ENCODE peak calls at places on chromosomes 12 and 14, in four cellular contexts. One of them, this sample, is unnamed.

GRCh38 chr14:79201545-79202247 is 1009.6 kb downstream of the DIO2 start:
- DNase-seq in ovary: no peak
- DNase-seq in H1: no peak
- DNase-seq in A549: no peak
- DNase-seq in this sample: no peak

GRCh38 chr14:50944647-50945413 is 547 bp upstream of the PYGL start:
- DNase-seq in A549: peak; percentile 75
- DNase-seq in ovary: no peak
- DNase-seq in H1: no peak
- DNase-seq in this sample: peak; percentile 75

GRCh38 chr12:106766393-106766826 is 8.1 kb upstream of the RIC8B start:
- DNase-seq in ovary: peak; percentile 90
- DNase-seq in A549: no peak
- DNase-seq in H1: no peak
- DNase-seq in this sample: peak; percentile 63

GRCh38 chr14:43647302-43647701 is 859.8 kb downstream of the FSCB start:
- DNase-seq in ovary: no peak
- DNase-seq in A549: peak; percentile 4
- DNase-seq in H1: peak; percentile 7
- DNase-seq in this sample: no peak

GRCh38 chr12:63151061-63151897 is at the start of gene AVPR1A:
- DNase-seq in H1: no peak
- DNase-seq in ovary: no peak
- DNase-seq in A549: peak; percentile 6
- DNase-seq in this sample: peak; percentile 16

GRCh38 chr12:5556033-5556614 is 124.2 kb downstream of the NTF3 start:
- DNase-seq in H1: no peak
- DNase-seq in ovary: no peak
- DNase-seq in A549: peak; percentile 10
- DNase-seq in this sample: no peak

GRCh38 chr12:118981285-118982201 is at the start of gene SRRM4:
- DNase-seq in ovary: no peak
- DNase-seq in A549: no peak
- DNase-seq in H1: peak; percentile 73
- DNase-seq in this sample: peak; percentile 2

GRCh38 chr14:35944847-35945246 is 118.7 kb downstream of the BRMS1L start:
- DNase-seq in ovary: no peak
- DNase-seq in H1: peak; percentile 21
- DNase-seq in A549: peak; percentile 56
- DNase-seq in this sample: no peak

GRCh38 chr14:45253754-45254300 is 825 bp upstream of the MIS18BP1 start:
- DNase-seq in ovary: peak; percentile 30
- DNase-seq in A549: peak; percentile 52
- DNase-seq in H1: no peak
- DNase-seq in this sample: peak; percentile 59

GRCh38 chr14:41950428-41950827 is 343.8 kb downstream of the LRFN5 start:
- DNase-seq in A549: no peak
- DNase-seq in ovary: no peak
- DNase-seq in H1: no peak
- DNase-seq in this sample: no peak

GRCh38 chr12:75814856-75815754 is 216.5 kb downstream of the PHLDA1 start:
- DNase-seq in H1: no peak
- DNase-seq in A549: peak; percentile 73
- DNase-seq in ovary: no peak
- DNase-seq in this sample: peak; percentile 47

GRCh38 chr12:62259311-62259992 is 752 bp upstream of the USP15 start:
- DNase-seq in H1: no peak
- DNase-seq in ovary: no peak
- DNase-seq in A549: peak; percentile 21
- DNase-seq in this sample: no peak

GRCh38 chr14:90344920-90345557 is 13.3 kb upstream of the NRDE2 start:
- DNase-seq in ovary: no peak
- DNase-seq in H1: no peak
- DNase-seq in A549: no peak
- DNase-seq in this sample: no peak

GRCh38 chr12:29921307-29921706 is 137.6 kb upstream of the TMTC1 start:
- DNase-seq in ovary: no peak
- DNase-seq in A549: no peak
- DNase-seq in H1: no peak
- DNase-seq in this sample: no peak

GRCh38 chr12:67727652-67728295 is 79.2 kb downstream of the DYRK2 start:
- DNase-seq in H1: no peak
- DNase-seq in A549: no peak
- DNase-seq in ovary: no peak
- DNase-seq in this sample: no peak

GRCh38 chr12:119783787-119784186 is 93.3 kb downstream of the CIT start:
- DNase-seq in A549: no peak
- DNase-seq in H1: no peak
- DNase-seq in ovary: no peak
- DNase-seq in this sample: no peak

GRCh38 chr14:100476012-100476822 is 111.0 kb downstream of the BEGAIN start:
- DNase-seq in ovary: no peak
- DNase-seq in H1: no peak
- DNase-seq in A549: peak; percentile 91
- DNase-seq in this sample: peak; percentile 93

DNA sequence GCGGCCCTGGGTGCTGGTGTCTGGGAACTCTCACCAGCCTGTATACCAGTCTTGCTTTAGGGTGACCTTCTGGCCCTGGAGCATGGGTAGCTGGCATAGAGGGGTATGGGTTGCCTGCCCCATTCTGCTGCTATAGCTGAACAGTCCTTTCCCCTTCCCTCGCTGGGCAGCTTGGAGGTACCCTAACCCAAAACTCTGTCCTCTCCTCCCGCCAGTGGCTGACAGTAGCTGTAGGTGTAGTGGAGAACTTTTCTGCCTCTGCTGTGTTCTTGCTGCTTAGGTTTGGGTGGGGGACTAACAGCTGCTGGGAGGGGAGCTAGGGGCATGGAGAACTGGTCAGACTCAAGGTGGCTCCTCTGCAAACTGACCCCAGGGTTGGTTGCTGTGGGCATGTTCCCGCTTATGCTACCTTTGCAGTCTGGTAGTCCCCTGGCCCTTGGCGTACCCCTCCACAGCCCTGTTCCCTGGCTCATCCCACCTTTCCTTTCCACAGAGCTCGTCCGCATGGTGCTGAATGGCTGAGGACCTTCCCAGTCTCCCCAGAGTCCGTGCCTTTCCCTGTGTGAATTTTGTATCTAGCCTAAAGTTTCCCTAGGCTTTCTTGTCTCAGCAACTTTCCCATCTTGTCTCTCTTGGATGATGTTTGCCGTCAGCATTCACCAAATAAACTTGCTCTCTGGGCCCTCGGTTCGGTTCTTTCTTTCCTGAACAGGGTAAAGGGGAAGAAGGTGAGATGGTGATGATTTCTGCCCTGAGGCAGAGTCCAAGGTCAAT is 2.9 kb downstream of the MYL6 start:
- DNase-seq in ovary: no peak
- DNase-seq in A549: no peak
- DNase-seq in H1: no peak
- DNase-seq in this sample: no peak
- TF ChIP-seq POLR2A in ovary: no peak
- TF ChIP-seq POLR2A in A549: no peak
- TF ChIP-seq POLR2A in H1: peak; percentile 36
- TF ChIP-seq POLR2A in this sample: no peak

DNA sequence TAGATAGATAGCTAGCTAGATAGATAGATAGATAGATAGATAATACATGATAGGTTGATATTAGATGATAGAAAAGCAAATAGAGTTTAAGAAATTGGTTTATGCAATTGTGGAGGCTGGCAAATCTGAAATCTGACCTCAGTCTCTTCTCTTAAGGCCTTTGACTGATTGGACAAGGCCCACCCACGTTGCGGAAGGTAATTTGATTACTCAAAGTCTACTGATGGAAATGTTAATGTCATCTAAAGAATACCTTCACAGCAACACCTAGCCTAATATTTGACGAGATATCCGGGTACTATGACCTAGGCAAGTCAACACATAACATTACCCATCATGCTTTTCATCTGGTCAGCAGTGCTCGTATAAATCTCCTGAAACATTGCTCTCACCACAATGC is 190.4 kb downstream of the ZFP36L1 start:
- DNase-seq in ovary: no peak
- DNase-seq in A549: no peak
- DNase-seq in H1: no peak
- DNase-seq in this sample: no peak
- H3K4me1 ChIP-seq in ovary: peaks cover 24% of the 10 kb centered on the region
- H3K4me1 ChIP-seq in A549: peaks cover 31% of the 10 kb centered on the region
- H3K4me1 ChIP-seq in H1: peaks cover 7% of the 10 kb centered on the region
- H3K4me1 ChIP-seq in this sample: peaks cover 18% of the 10 kb centered on the region

GRCh38 chr12:49060237-49061156 is at the start of gene KMT2D:
- DNase-seq in ovary: peak; percentile 92
- DNase-seq in H1: peak; percentile 73
- DNase-seq in A549: peak; percentile 98
- DNase-seq in this sample: peak; percentile 93
- TF ChIP-seq POLR2A in ovary: peak; percentile 66
- TF ChIP-seq POLR2A in H1: peak; percentile 14
- TF ChIP-seq POLR2A in A549: peak; percentile 59
- TF ChIP-seq POLR2A in this sample: no peak

GRCh38 chr14:70999117-70999516 is 91.9 kb downstream of the PCNX1 start:
- DNase-seq in A549: no peak
- DNase-seq in H1: no peak
- DNase-seq in ovary: no peak
- DNase-seq in this sample: no peak
- H3K4me1 ChIP-seq in A549: peaks cover 12% of the 10 kb centered on the region
- H3K4me1 ChIP-seq in H1: no peaks in the 10 kb centered on the region
- H3K4me1 ChIP-seq in ovary: no peaks in the 10 kb centered on the region
- H3K4me1 ChIP-seq in this sample: peaks cover 6% of the 10 kb centered on the region

GRCh38 chr14:63543000-63543825 is at the start of gene PPP2R5E:
- DNase-seq in ovary: peak; percentile 97
- DNase-seq in H1: peak; percentile 98
- DNase-seq in A549: peak; percentile 99
- DNase-seq in this sample: peak; percentile 99
- TF ChIP-seq POLR2A in ovary: peak; percentile 51
- TF ChIP-seq POLR2A in H1: peak; percentile 57
- TF ChIP-seq POLR2A in A549: peak; percentile 86
- TF ChIP-seq POLR2A in this sample: peak; percentile 82

GRCh38 chr12:131105351-131105735 is 151.6 kb downstream of the ADGRD1 start:
- DNase-seq in A549: no peak
- DNase-seq in H1: no peak
- DNase-seq in ovary: no peak
- DNase-seq in this sample: no peak

GRCh38 chr12:131102991-131103609 is 149.4 kb downstream of the ADGRD1 start:
- DNase-seq in A549: no peak
- DNase-seq in H1: no peak
- DNase-seq in ovary: peak; percentile 7
- DNase-seq in this sample: peak; percentile 52

GRCh38 chr12:131102493-131102931 is 148.8 kb downstream of the ADGRD1 start:
- DNase-seq in ovary: no peak
- DNase-seq in H1: no peak
- DNase-seq in A549: no peak
- DNase-seq in this sample: no peak

GRCh38 chr12:131104464-131105350 is 151.0 kb downstream of the ADGRD1 start:
- DNase-seq in ovary: peak; percentile 85
- DNase-seq in A549: peak; percentile 82
- DNase-seq in H1: peak; percentile 63
- DNase-seq in this sample: peak; percentile 88

DNA sequence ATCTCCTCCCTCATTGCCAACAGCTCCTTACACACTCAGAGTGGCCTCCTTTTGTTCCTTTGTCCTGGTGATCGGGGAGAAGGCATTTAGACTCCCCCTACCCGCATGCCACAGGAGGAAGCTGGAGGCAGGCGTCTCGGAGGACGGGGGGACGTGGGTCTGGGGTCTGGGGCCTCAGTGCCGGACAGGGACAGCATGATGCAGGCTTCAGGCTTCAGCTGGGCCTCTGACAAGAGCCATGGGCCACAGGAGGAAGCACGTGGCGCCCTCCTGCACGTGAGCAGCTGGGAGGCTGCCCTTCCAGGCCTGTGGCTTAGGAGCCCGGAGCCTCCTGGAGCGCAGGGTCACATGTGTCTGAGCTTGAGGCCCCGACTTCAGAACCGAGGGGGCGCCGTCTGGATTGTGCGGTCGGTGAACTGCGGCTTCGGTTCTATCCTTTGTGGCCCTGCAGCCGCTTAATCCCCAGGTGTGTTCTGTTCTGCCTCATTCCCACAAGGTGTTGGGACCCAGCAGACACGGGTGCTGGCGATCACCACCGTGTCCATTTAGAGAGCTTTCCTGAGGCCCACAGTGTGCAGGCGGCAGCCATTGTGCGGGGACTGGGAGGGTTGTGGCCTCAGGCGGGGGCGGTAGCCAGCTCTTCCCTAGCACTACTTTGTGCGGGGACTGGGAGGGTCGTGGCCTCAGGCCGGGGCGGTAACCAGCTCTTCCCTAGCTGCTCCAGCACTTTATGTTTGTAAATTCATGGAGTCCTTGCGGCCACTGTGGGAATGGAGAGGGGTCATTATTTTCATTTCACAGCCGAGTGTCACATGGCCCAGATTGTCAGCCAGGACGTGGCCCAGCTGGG is 150.1 kb downstream of the ADGRD1 start:
- DNase-seq in H1: no peak
- DNase-seq in A549: no peak
- DNase-seq in ovary: peak; percentile 9
- DNase-seq in this sample: no peak
- H3K4me1 ChIP-seq in H1: no peaks in the 10 kb centered on the region
- H3K4me1 ChIP-seq in A549: peaks cover 4% of the 10 kb centered on the region
- H3K4me1 ChIP-seq in ovary: peaks cover 1% of the 10 kb centered on the region
- H3K4me1 ChIP-seq in this sample: no peaks in the 10 kb centered on the region

GRCh38 chr12:54017845-54018607 is 9.2 kb downstream of the HOXC8 start:
- DNase-seq in H1: no peak
- DNase-seq in ovary: peak; percentile 96
- DNase-seq in A549: peak; percentile 93
- DNase-seq in this sample: peak; percentile 88
- TF ChIP-seq POLR2A in H1: no peak
- TF ChIP-seq POLR2A in ovary: peak; percentile 72
- TF ChIP-seq POLR2A in A549: peak; percentile 40
- TF ChIP-seq POLR2A in this sample: peak; percentile 58

GRCh38 chr12:14770495-14771313 is 32.6 kb downstream of the WBP11 start:
- DNase-seq in ovary: peak; percentile 95
- DNase-seq in A549: peak; percentile 98
- DNase-seq in H1: peak; percentile 80
- DNase-seq in this sample: peak; percentile 98

GRCh38 chr12:14768823-14769405 is 34.4 kb downstream of the WBP11 start:
- DNase-seq in H1: no peak
- DNase-seq in ovary: peak; percentile 18
- DNase-seq in A549: peak; percentile 33
- DNase-seq in this sample: no peak

GRCh38 chr12:14771651-14772137 is 31.6 kb downstream of the WBP11 start:
- DNase-seq in H1: no peak
- DNase-seq in ovary: no peak
- DNase-seq in A549: peak; percentile 27
- DNase-seq in this sample: no peak

GRCh38 chr12:14769462-14769836 is 33.8 kb downstream of the WBP11 start:
- DNase-seq in ovary: peak; percentile 52
- DNase-seq in H1: no peak
- DNase-seq in A549: peak; percentile 59
- DNase-seq in this sample: no peak

GRCh38 chr12:14769837-14770494 is 33.3 kb downstream of the WBP11 start:
- DNase-seq in ovary: peak; percentile 75
- DNase-seq in A549: peak; percentile 92
- DNase-seq in H1: peak; percentile 61
- DNase-seq in this sample: peak; percentile 89
- H3K4me1 ChIP-seq in ovary: no peaks in the 10 kb centered on the region
- H3K4me1 ChIP-seq in A549: peaks cover 18% of the 10 kb centered on the region
- H3K4me1 ChIP-seq in H1: no peaks in the 10 kb centered on the region
- H3K4me1 ChIP-seq in this sample: peaks cover 4% of the 10 kb centered on the region

This sample was measured in adrenal gland.